ENCODE peak calls at places on chromosome 10, in five cellular contexts. K, D, U, P and Y are unnamed samples.

GRCh38 chr10:125231116-125231812 is 70.9 kb upstream of the CTBP2 start:
- DNase-seq in U (no peak), P (no peak), D (peak), K (no peak), Y (peak)

GRCh38 chr10:126250045-126250444 is 138.2 kb downstream of the ADAM12 start:
- DNase-seq in D (no peak), K (no peak), P (no peak), U (no peak), Y (no peak)

GRCh38 chr10:79438021-79438698 is 7.3 kb downstream of the ZCCHC24 start:
- DNase-seq in K (no peak), D (no peak), U (no peak), P (no peak), Y (no peak)

GRCh38 chr10:4067552-4068254 is 282.7 kb upstream of the KLF6 start:
- DNase-seq in D (no peak), U (no peak), P (no peak), K (no peak), Y (no peak)

GRCh38 chr10:133269367-133269766 is 7.3 kb downstream of the ADAM8 start:
- DNase-seq in D (no peak), U (no peak), P (no peak), K (no peak), Y (no peak)

GRCh38 chr10:104092749-104093148 is 7.1 kb upstream of the COL17A1 start:
- DNase-seq in K (no peak), D (no peak), P (no peak), U (no peak), Y (no peak)

GRCh38 chr10:86400705-86401587 is 34.4 kb upstream of the GRID1 start:
- DNase-seq in K (no peak), U (peak), D (peak), P (no peak), Y (no peak)

GRCh38 chr10:95327367-95327766 is 36.6 kb upstream of the PDLIM1 start:
- DNase-seq in D (peak), P (no peak), K (no peak), U (no peak), Y (peak)

GRCh38 chr10:35813219-35813618 is 171.1 kb upstream of the FZD8 start:
- DNase-seq in U (no peak), P (no peak), K (no peak), D (no peak), Y (no peak)

GRCh38 chr10:57465155-57465554 is 802.5 kb downstream of the IPMK start:
- DNase-seq in K (no peak), U (no peak), P (no peak), D (no peak), Y (no peak)

GRCh38 chr10:128820663-128821062 is 646.4 kb upstream of the MGMT start:
- DNase-seq in K (no peak), D (no peak), U (no peak), P (no peak), Y (no peak)

GRCh38 chr10:100174699-100175677 is 10.8 kb downstream of the ERLIN1 start:
- DNase-seq in P (peak), K (no peak), U (no peak), D (no peak), Y (no peak)

GRCh38 chr10:114923551-114923950 is 14.4 kb upstream of the TRUB1 start:
- DNase-seq in D (no peak), K (no peak), P (no peak), U (no peak), Y (no peak)

GRCh38 chr10:75395955-75396860 is 5.4 kb downstream of the ZNF503 start:
- DNase-seq in D (no peak), K (no peak), P (no peak), U (no peak), Y (no peak)

GRCh38 chr10:85642082-85642420 is 724.5 kb downstream of the GRID1 start:
- DNase-seq in D (no peak), P (no peak), U (no peak), K (no peak), Y (no peak)

GRCh38 chr10:13956826-13957225 is 370.1 kb downstream of the PRPF18 start:
- DNase-seq in U (peak), K (no peak), P (no peak), D (no peak), Y (peak)

GRCh38 chr10:123582084-123582989 is 83.8 kb upstream of the GPR26 start:
- DNase-seq in U (peak), D (peak), P (no peak), K (peak), Y (peak)

GRCh38 chr10:61744469-61744868 is 81.7 kb downstream of the CABCOCO1 start:
- DNase-seq in D (no peak), U (no peak), K (peak), P (no peak), Y (no peak)

GRCh38 chr10:118332948-118333710 is 9.0 kb downstream of the FAM204A start:
- DNase-seq in P (no peak), K (no peak), D (no peak), U (peak), Y (peak)

GRCh38 chr10:124157286-124157685 is 63.9 kb upstream of the CHST15 start:
- DNase-seq in U (no peak), D (no peak), K (no peak), P (no peak), Y (no peak)

GRCh38 chr10:104614245-104614831 is 26.8 kb upstream of the SORCS3 start:
- DNase-seq in D (peak), U (peak), P (no peak), K (peak), Y (peak)

GRCh38 chr10:100009283-100009792 is 409 bp downstream of the DNMBP start:
- DNase-seq in P (no peak), U (peak), K (peak), D (no peak), Y (no peak)

GRCh38 chr10:5649746-5650145 is 16.6 kb downstream of the ASB13 start:
- DNase-seq in D (no peak), K (no peak), U (no peak), P (no peak), Y (no peak)
- H3K27ac ChIP-seq in D (no peak), K (no peak), U (no peak), P (no peak), Y (no peak)

DNA sequence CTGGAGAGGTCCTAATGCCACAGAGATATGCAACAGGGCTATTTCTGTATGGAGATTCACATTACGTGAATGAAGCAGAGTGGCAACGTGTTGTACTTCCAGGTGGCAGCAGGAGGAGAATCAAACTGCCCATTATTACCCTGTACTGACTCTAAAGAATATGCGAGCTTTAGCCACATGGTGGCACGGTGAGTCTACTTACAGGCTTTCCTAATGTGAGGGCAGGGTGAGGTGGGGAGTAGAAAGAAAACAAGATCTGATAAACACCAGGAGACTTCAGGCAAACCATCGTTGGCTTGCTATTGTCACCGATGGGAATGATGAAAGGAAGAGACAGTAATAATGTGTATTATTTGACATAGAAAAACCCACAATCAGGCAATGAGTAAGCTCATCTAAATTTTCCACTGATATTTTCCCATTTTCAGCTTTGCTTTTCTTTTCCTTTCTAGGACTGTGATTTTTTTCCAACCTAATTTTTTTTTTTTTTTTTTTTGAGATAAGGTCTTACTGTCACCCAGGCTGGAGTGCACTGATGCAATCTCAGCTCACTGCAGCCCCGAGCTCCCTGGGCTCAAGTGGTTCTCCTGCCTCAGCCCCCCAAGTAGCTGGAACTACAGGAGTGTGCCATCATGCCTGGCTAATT is 164.3 kb downstream of the BTAF1 start:
- DNase-seq in K (peak), P (peak), U (peak), D (peak), Y (peak)
- TF ChIP-seq MXI1 in K (no peak), P (no peak), U (no peak), D (peak), Y (no peak)

GRCh38 chr10:11824825-11825224 is 1.7 kb downstream of the PROSER2 start:
- DNase-seq in K (peak), P (no peak), D (peak), U (no peak), Y (no peak)

GRCh38 chr10:11824376-11824775 is 1.2 kb downstream of the PROSER2 start:
- DNase-seq in K (no peak), D (no peak), P (no peak), U (peak), Y (peak)

GRCh38 chr10:11822809-11823121 is 391 bp upstream of the PROSER2 start:
- DNase-seq in P (no peak), D (no peak), U (no peak), K (no peak), Y (no peak)

GRCh38 chr10:11823122-11823988 is at the start of gene PROSER2:
- DNase-seq in D (peak), K (peak), P (no peak), U (no peak), Y (peak)

DNA sequence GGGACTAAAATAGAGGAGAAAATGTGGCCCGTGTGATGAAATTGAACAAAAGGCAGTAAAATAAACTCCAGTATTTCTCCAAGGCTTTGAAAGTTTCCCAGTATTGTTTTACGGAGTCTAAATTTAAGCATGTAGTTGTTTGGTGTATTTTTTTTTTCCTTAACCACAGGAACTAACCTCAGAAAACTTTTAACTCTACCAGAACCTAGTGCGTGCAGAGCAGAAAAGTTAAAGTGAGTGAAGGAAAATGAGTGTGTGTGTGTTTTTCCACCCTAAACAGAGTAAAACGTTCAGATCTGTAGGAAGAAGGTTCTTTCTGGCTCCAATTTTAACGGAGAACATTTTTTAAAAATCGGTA is 812 bp downstream of the PROSER2 start:
- DNase-seq in K (no peak), P (no peak), U (no peak), D (no peak), Y (peak)
- H3K27ac ChIP-seq in K (no peak), P (no peak), U (peak), D (no peak), Y (no peak)

DNA sequence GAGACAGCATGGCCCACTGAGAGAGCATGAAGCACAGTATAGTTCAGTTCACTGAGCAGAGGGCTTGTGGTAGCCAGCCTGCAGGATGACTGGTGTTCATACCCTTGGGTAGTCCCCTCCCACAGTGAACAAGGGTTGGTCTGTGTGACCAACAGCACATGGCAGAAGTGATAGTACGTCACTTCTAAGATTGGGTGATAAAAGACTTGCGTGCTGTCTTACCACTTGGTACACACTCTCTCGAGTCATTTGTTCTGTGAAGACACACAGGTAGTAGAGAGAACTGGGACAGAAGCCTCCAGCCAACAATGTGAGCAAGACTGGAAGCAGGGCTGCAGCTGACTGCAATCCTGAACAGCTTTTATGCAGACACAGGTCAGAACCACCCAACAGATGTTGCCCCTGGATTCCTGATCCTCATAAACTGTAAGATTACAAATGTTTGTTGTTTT is 14.6 kb downstream of the EPC1 start:
- DNase-seq in U (no peak), D (no peak), P (peak), K (no peak), Y (peak)
- TF ChIP-seq MXI1 in U (no peak), D (peak), P (peak), K (no peak), Y (no peak)